ENCODE peak calls at places on chromosome X, in five cellular contexts. J is cardiac septum; T is activated CD8-positive, alpha-beta memory T cell treated with anti-CD3 and anti-CD28 coated beads for 48 hours; W is Calu3; P is heart right ventricle. I is an unnamed sample.

GRCh38 chrX:23980063-23980462 is 46.9 kb downstream of the KLHL15 start:
- DNase-seq in J (no peak), T (no peak), W (no peak), P (no peak), I (no peak)

GRCh38 chrX:112470551-112470950 is 209.2 kb downstream of the LHFPL1 start:
- DNase-seq in J (no peak), T (no peak), W (no peak), P (no peak), I (no peak)

GRCh38 chrX:70046978-70047377 is 2.8 kb downstream of the AWAT2 start:
- DNase-seq in J (no peak), T (no peak), W (no peak), P (no peak), I (no peak)

GRCh38 chrX:21875013-21875412 is 19.2 kb downstream of the YY2 start:
- DNase-seq in J (no peak), T (no peak), W (no peak), P (no peak), I (no peak)

GRCh38 chrX:154734101-154734781 is 16.6 kb downstream of the GAB3 start:
- DNase-seq in J (no peak), T (no peak), W (no peak), P (peak), I (no peak)

GRCh38 chrX:11437642-11438379 is 144.6 kb downstream of the AMELX start:
- DNase-seq in J (no peak), T (no peak), W (peak), P (peak), I (no peak)

GRCh38 chrX:152904151-152905080 is 6.5 kb downstream of the ZNF185 start:
- DNase-seq in J (no peak), T (no peak), W (peak), P (peak), I (peak)

GRCh38 chrX:57752866-57753265 is 72.8 kb upstream of the NLRP2B start:
- DNase-seq in J (no peak), T (no peak), W (no peak), P (no peak), I (no peak)

GRCh38 chrX:10634681-10635161 is 14.3 kb upstream of the MID1 start:
- DNase-seq in J (no peak), T (no peak), W (peak), P (no peak), I (no peak)

GRCh38 chrX:100609591-100609990 is 24.9 kb downstream of the TNMD start:
- DNase-seq in J (no peak), T (no peak), W (no peak), P (no peak), I (no peak)

GRCh38 chrX:24965400-24965799 is 50.4 kb downstream of the ARX start:
- DNase-seq in J (no peak), T (no peak), W (no peak), P (no peak), I (no peak)

GRCh38 chrX:47936224-47936939 is 67.4 kb downstream of the ZNF182 start:
- DNase-seq in J (no peak), T (no peak), W (no peak), P (no peak), I (no peak)

GRCh38 chrX:45715787-45716186 is 515.1 kb upstream of the DIPK2B start:
- DNase-seq in J (no peak), T (no peak), W (no peak), P (no peak), I (no peak)

GRCh38 chrX:64204252-64204651 is 1.3 kb downstream of the AMER1 start:
- DNase-seq in J (no peak), T (no peak), W (no peak), P (no peak), I (no peak)

GRCh38 chrX:56281789-56282188 is 49.6 kb downstream of the KLF8 start:
- DNase-seq in J (no peak), T (no peak), W (peak), P (no peak), I (no peak)

GRCh38 chrX:7711167-7711566 is 131.8 kb upstream of the VCX start:
- DNase-seq in J (no peak), T (no peak), W (no peak), P (no peak), I (no peak)

GRCh38 chrX:71366674-71367256 is 608 bp downstream of the TAF1 start:
- DNase-seq in J (no peak), T (no peak), W (peak), P (peak), I (no peak)

GRCh38 chrX:78037881-78038280 is 66.2 kb upstream of the PGK1 start:
- DNase-seq in J (no peak), T (no peak), W (no peak), P (no peak), I (no peak)

GRCh38 chrX:129840334-129840733 is 3.4 kb downstream of the ZDHHC9 start:
- DNase-seq in J (no peak), T (no peak), W (no peak), P (no peak), I (no peak)

GRCh38 chrX:130299279-130300009 is 30.7 kb upstream of the ZNF280C start:
- DNase-seq in J (no peak), T (no peak), W (peak), P (no peak), I (no peak)

GRCh38 chrX:5458300-5458699 is 770.4 kb downstream of the NLGN4X start:
- DNase-seq in J (no peak), T (no peak), W (no peak), P (no peak), I (no peak)

I was measured in natural killer cell.